ENCODE peak calls at places on chromosomes 1 and 21, in nine cellular contexts. G, Y, C, N, A, L, B, U and M are unnamed samples.

GRCh38 chr1:93738926-93739325 is 57.3 kb upstream of the BCAR3 start:
- DNase-seq in G (no peak), Y (no peak), C (no peak), N (no peak), A (no peak), L (no peak), B (no peak), U (no peak), M (no peak)

GRCh38 chr1:175338447-175339135 is 146.0 kb upstream of the KIAA0040 start:
- DNase-seq in G (peak), Y (peak), C (no peak), N (no peak), A (peak), L (no peak), B (no peak), U (no peak), M (peak)

GRCh38 chr1:59775480-59775879 is 39.3 kb upstream of the HOOK1 start:
- DNase-seq in G (no peak), Y (no peak), C (no peak), N (no peak), A (no peak), L (no peak), B (no peak), U (no peak), M (no peak)

GRCh38 chr1:244801246-244801645 is 34.2 kb upstream of the COX20 start:
- DNase-seq in G (peak), Y (peak), C (no peak), N (no peak), A (no peak), L (no peak), B (peak), U (peak), M (no peak)

GRCh38 chr21:36254106-36254941 is 65.7 kb upstream of the MORC3 start:
- DNase-seq in G (no peak), Y (no peak), C (no peak), N (no peak), A (peak), L (no peak), B (no peak), U (no peak), M (no peak)

GRCh38 chr1:9844106-9844505 is 20.3 kb upstream of the CLSTN1 start:
- DNase-seq in G (no peak), Y (no peak), C (no peak), N (peak), A (no peak), L (peak), B (peak), U (no peak), M (no peak)

GRCh38 chr1:94592566-94592920 is 51.0 kb upstream of the F3 start:
- DNase-seq in G (no peak), Y (no peak), C (no peak), N (no peak), A (peak), L (no peak), B (no peak), U (no peak), M (no peak)

GRCh38 chr1:243349128-243349527 is 93.3 kb downstream of the SDCCAG8 start:
- DNase-seq in G (no peak), Y (no peak), C (no peak), N (no peak), A (no peak), L (no peak), B (no peak), U (no peak), M (no peak)

GRCh38 chr1:236495359-236496120 is 28.2 kb upstream of the LGALS8 start:
- DNase-seq in G (no peak), Y (no peak), C (no peak), N (no peak), A (no peak), L (no peak), B (no peak), U (no peak), M (no peak)

GRCh38 chr1:41640756-41641482 is 156.4 kb upstream of the EDN2 start:
- DNase-seq in G (no peak), Y (no peak), C (no peak), N (no peak), A (no peak), L (no peak), B (no peak), U (no peak), M (no peak)

GRCh38 chr1:217137210-217137871 is 414.1 kb upstream of the ESRRG start:
- DNase-seq in G (no peak), Y (no peak), C (no peak), N (no peak), A (no peak), L (no peak), B (no peak), U (no peak), M (no peak)

GRCh38 chr1:53122194-53122846 is 20.1 kb downstream of the SLC1A7 start:
- DNase-seq in G (no peak), Y (no peak), C (no peak), N (no peak), A (no peak), L (no peak), B (peak), U (no peak), M (no peak)

GRCh38 chr1:116738673-116739370 is 15.4 kb upstream of the CD2 start:
- DNase-seq in G (no peak), Y (peak), C (no peak), N (no peak), A (no peak), L (no peak), B (no peak), U (no peak), M (no peak)

GRCh38 chr1:150696995-150697927 is at the start of gene GOLPH3L:
- DNase-seq in G (peak), Y (peak), C (peak), N (peak), A (peak), L (peak), B (peak), U (peak), M (peak)

GRCh38 chr1:93738075-93738622 is 56.5 kb upstream of the BCAR3 start:
- DNase-seq in G (no peak), Y (no peak), C (no peak), N (no peak), A (no peak), L (no peak), B (peak), U (no peak), M (no peak)

GRCh38 chr1:15739259-15739658 is 3.0 kb upstream of the TMEM82 start:
- DNase-seq in G (no peak), Y (no peak), C (no peak), N (no peak), A (no peak), L (no peak), B (no peak), U (no peak), M (no peak)

GRCh38 chr1:26278303-26278702 is 1.6 kb upstream of the SH3BGRL3 start:
- DNase-seq in G (no peak), Y (no peak), C (no peak), N (peak), A (no peak), L (no peak), B (peak), U (peak), M (no peak)

GRCh38 chr1:181568736-181569135 is 85.4 kb downstream of the CACNA1E start:
- DNase-seq in G (no peak), Y (no peak), C (no peak), N (no peak), A (no peak), L (no peak), B (no peak), U (no peak), M (no peak)

GRCh38 chr21:42703173-42703908 is 49.9 kb downstream of the PDE9A start:
- DNase-seq in G (no peak), Y (no peak), C (no peak), N (no peak), A (no peak), L (no peak), B (no peak), U (no peak), M (no peak)

GRCh38 chr1:21910528-21911204 is 26.4 kb downstream of the HSPG2 start:
- DNase-seq in G (no peak), Y (no peak), C (no peak), N (no peak), A (no peak), L (no peak), B (no peak), U (no peak), M (no peak)

GRCh38 chr1:38875811-38876210 is 2.7 kb upstream of the MYCBP start:
- DNase-seq in G (no peak), Y (no peak), C (no peak), N (no peak), A (no peak), L (no peak), B (peak), U (no peak), M (no peak)

GRCh38 chr1:67827688-67828087 is 5.6 kb downstream of the GNG12 start:
- DNase-seq in G (no peak), Y (no peak), C (no peak), N (no peak), A (no peak), L (no peak), B (no peak), U (no peak), M (no peak)

GRCh38 chr1:245448858-245449534 is 294.2 kb downstream of the KIF26B start:
- DNase-seq in G (no peak), Y (no peak), C (no peak), N (no peak), A (no peak), L (no peak), B (peak), U (no peak), M (no peak)

GRCh38 chr21:36692125-36692843 is 6.6 kb upstream of the SIM2 start:
- DNase-seq in G (no peak), Y (no peak), C (no peak), N (no peak), A (no peak), L (no peak), B (no peak), U (no peak), M (no peak)

GRCh38 chr1:54391450-54392071 is 14.6 kb downstream of the SSBP3 start:
- DNase-seq in G (no peak), Y (no peak), C (no peak), N (no peak), A (no peak), L (no peak), B (no peak), U (no peak), M (no peak)